ENCODE peak calls at places on chromosomes 16 and 17, in six cellular contexts. B is IMR-90, U is H1, D is H9, S is mesendoderm, H is neuronal stem cell. W is an unnamed sample.

GRCh38 chr17:36597866-36598777 is 3.3 kb upstream of the MRM1 start:
- DNase-seq in S (no peak), H (no peak), U (no peak), D (no peak), B (no peak), W (no peak)

GRCh38 chr17:61388561-61389356 is 10.9 kb upstream of the TBX2 start:
- DNase-seq in H (no peak), D (no peak), B (no peak), S (no peak), U (no peak), W (no peak)

GRCh38 chr17:42315402-42316156 is 27.3 kb downstream of the STAT5A start:
- DNase-seq in S (no peak), U (no peak), H (no peak), D (no peak), B (no peak), W (no peak)

GRCh38 chr16:9119795-9120194 is 28.4 kb downstream of the HAPSTR1 start:
- DNase-seq in H (no peak), S (no peak), B (peak), D (no peak), U (no peak), W (no peak)

GRCh38 chr17:43056051-43056450 is 31.0 kb downstream of the RND2 start:
- DNase-seq in H (no peak), B (no peak), D (no peak), U (no peak), S (no peak), W (no peak)

GRCh38 chr16:10339777-10340752 is 45.8 kb upstream of the ATF7IP2 start:
- DNase-seq in H (no peak), D (no peak), U (no peak), B (no peak), S (no peak), W (no peak)

GRCh38 chr17:82003411-82004381 is 19.0 kb downstream of the CENPX start:
- DNase-seq in U (no peak), S (peak), D (no peak), H (no peak), B (peak), W (peak)

GRCh38 chr17:64779344-64780095 is 117.4 kb upstream of the SMURF2 start:
- DNase-seq in S (peak), U (no peak), H (no peak), D (peak), B (no peak), W (no peak)

GRCh38 chr16:24071990-24072389 is 184.1 kb upstream of the CACNG3 start:
- DNase-seq in S (no peak), H (no peak), D (peak), B (no peak), U (no peak), W (no peak)

GRCh38 chr17:74530751-74531150 is 524 bp downstream of the CD300LB start:
- DNase-seq in U (no peak), B (no peak), H (no peak), D (no peak), S (no peak), W (no peak)

GRCh38 chr17:7179317-7180254 is at the start of gene ASGR1:
- DNase-seq in S (no peak), B (no peak), H (no peak), D (no peak), U (no peak), W (no peak)
- H2BK15ac ChIP-seq in S (no peak), B (no peak), H (peak), D (no peak), U (peak), W (no peak)

GRCh38 chr16:75248142-75248535 is 3.3 kb downstream of the BCAR1 start:
- DNase-seq in B (no peak), U (no peak), H (no peak), D (no peak), S (no peak), W (peak)
- H2BK5ac ChIP-seq in B (peak), U (peak), H (no peak), D (no peak), S (no peak), W (peak)

DNA sequence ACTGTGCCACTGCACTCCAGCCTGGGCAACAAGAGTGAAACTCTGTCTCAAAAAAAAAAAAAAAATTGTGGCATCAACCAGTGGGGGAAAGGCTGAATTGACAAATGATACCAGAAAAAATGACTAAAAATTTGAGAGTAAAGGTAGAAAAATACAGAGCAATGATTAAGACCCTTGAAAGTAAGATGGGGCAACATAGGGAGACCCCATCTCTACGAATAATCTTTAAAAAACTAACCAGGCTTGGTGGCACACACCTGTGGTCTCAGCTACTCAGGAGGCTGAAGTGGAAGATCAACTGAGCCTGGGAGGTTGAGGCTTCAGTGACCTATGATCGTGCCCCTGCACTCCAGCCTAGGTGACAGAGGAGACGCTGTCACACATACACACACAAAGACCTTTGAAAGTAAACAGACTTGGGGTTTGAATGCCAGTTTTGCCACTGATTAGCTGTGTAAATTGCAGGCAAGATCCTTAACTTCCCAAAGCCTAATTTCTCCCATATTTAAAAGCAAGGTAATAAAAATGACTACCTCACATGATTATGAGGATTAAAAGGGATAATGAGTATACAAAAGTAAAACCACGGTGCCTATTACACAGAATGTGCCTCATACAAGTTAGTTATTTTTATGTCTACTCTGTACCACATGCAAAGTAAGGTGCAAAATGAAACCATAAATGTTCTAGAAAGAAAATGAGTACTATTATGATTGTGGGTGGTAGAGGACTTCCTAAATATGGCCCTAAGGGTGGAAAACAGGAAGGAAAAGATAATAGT is 21.7 kb upstream of the PAFAH1B1 start:
- DNase-seq in U (no peak), H (no peak), D (no peak), S (no peak), B (no peak), W (no peak)
- H2BK15ac ChIP-seq in U (no peak), H (no peak), D (no peak), S (no peak), B (no peak), W (no peak)

GRCh38 chr17:47207143-47208067 is 1.7 kb upstream of the MYL4 start:
- DNase-seq in B (no peak), H (no peak), D (no peak), S (no peak), U (no peak), W (no peak)

GRCh38 chr17:47201168-47201567 is 8.0 kb upstream of the MYL4 start:
- DNase-seq in D (no peak), B (no peak), U (no peak), H (no peak), S (no peak), W (no peak)

GRCh38 chr17:47203984-47204721 is 5.0 kb upstream of the MYL4 start:
- DNase-seq in U (no peak), H (no peak), D (no peak), S (no peak), B (peak), W (peak)

GRCh38 chr17:47205419-47205963 is 3.7 kb upstream of the MYL4 start:
- DNase-seq in H (no peak), S (peak), D (peak), U (no peak), B (peak), W (peak)

DNA sequence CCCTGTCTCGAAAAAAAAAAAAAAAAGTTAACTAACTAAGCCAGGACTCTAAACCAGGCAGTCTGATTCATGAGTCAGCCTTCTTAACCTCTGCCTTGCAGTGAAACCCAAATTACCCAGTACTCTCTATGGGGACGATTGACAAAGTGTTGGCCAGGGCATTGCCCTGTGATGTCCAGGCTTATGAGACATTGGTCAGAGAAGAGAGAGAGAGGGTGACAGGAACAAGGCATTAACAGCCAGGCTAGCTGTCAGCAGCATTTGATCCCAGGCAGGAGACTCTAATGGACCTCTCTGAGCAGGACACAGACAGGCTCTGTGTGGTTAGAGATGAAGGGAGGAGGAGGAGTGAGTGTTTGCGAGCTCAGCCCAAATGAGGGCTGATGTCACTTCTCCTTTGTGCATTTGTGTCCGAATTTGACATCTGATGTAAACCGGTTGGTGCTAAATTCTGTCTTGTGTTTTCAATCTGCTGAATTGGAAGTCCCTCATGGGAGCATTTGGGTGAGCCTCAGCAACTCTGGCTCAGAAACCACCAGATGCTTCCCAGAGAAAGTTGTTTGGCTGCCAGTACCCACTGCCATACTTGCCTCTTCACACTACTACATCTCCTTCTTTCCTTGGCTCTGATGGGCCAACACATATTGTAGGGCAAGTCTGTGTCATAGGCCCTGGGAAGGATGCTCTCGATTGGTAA is 4.3 kb upstream of the MYL4 start:
- DNase-seq in D (no peak), U (no peak), S (peak), B (peak), H (no peak), W (peak)
- H2BK5ac ChIP-seq in D (no peak), U (no peak), S (no peak), B (peak), H (no peak), W (peak)

DNA sequence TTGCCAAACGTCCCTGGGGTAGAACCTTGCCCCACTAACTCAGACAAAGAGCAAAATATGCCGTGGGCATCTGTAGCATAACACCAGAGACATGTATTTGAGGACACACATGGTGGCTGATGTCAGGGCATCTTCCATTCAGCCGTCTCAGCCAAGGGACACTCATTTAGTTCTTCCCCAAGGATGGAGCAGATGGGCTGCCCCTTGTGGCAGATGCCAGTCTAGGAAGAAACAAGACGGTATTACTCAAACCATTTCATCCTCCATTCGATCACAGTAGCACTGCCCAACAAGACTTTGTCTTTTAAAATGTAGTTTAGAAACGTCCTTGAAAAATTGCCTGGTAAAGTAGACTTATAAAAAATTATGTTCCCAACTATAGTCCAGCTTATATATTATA is 937.6 kb upstream of the EEF2KMT start:
- DNase-seq in U (no peak), D (no peak), S (peak), H (no peak), B (no peak), W (no peak)
- H2BK15ac ChIP-seq in U (no peak), D (no peak), S (no peak), H (no peak), B (no peak), W (no peak)

GRCh38 chr16:29696881-29697331 is 17.9 kb downstream of the QPRT start:
- DNase-seq in S (no peak), B (no peak), D (no peak), H (no peak), U (no peak), W (no peak)
- H2BK5ac ChIP-seq in S (no peak), B (no peak), D (no peak), H (no peak), U (no peak), W (no peak)

GRCh38 chr17:76164331-76164730 is 23.3 kb upstream of the FOXJ1 start:
- DNase-seq in D (no peak), H (no peak), U (no peak), B (no peak), S (peak), W (no peak)
- H2BK15ac ChIP-seq in D (no peak), H (no peak), U (no peak), B (no peak), S (no peak), W (no peak)

GRCh38 chr17:68457168-68457538 is at the start of gene WIPI1:
- DNase-seq in B (no peak), H (no peak), U (no peak), D (no peak), S (no peak), W (no peak)
- H2BK5ac ChIP-seq in B (peak), H (peak), U (no peak), D (no peak), S (no peak), W (peak)

DNA sequence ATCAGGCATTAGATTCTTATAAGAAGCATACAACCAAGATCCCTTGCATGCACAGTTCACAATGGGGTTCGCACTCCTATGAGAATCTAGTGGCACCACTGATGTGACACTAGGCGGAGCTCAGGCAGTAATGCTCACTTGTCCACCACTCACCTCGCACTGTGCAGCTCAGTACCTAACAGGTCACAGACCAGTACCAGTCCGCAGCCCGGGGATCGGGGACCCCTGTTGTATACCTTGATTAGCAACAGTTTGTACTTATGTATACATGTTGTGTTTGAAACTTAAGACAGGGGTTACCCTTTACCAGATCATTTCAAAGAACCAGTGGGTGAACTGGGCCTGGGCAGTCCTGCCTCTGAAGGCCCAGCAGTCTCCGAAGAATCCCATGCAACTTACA is 103.7 kb downstream of the PMP22 start:
- DNase-seq in B (no peak), U (no peak), H (no peak), D (no peak), S (no peak), W (no peak)
- H2BK15ac ChIP-seq in B (no peak), U (no peak), H (no peak), D (no peak), S (no peak), W (peak)

W was measured in mesenchymal stem cell.